ENCODE peak calls at places on chromosomes 3 and 15, in eight cellular contexts. One of them, this sample, is unnamed.

GRCh38 chr15:27752682-27753081 is 346.4 kb downstream of the OCA2 start:
- DNase-seq in spleen: no peak
- DNase-seq in fibroblast of lung: peak
- DNase-seq in GM20000: no peak
- DNase-seq in B cell: no peak
- DNase-seq in neural progenitor cell: no peak
- DNase-seq in mammary epithelial cell: no peak
- DNase-seq in astrocyte of the spinal cord: no peak
- DNase-seq in this sample: no peak

GRCh38 chr15:33639968-33640367 is 328.3 kb upstream of the CHRM5 start:
- DNase-seq in spleen: no peak
- DNase-seq in fibroblast of lung: no peak
- DNase-seq in GM20000: no peak
- DNase-seq in B cell: no peak
- DNase-seq in neural progenitor cell: peak
- DNase-seq in mammary epithelial cell: no peak
- DNase-seq in astrocyte of the spinal cord: no peak
- DNase-seq in this sample: no peak

GRCh38 chr15:36831125-36831914 is 251.9 kb downstream of the CDIN1 start:
- DNase-seq in spleen: no peak
- DNase-seq in fibroblast of lung: peak
- DNase-seq in GM20000: peak
- DNase-seq in B cell: no peak
- DNase-seq in neural progenitor cell: no peak
- DNase-seq in mammary epithelial cell: peak
- DNase-seq in astrocyte of the spinal cord: peak
- DNase-seq in this sample: no peak

GRCh38 chr3:133996251-133996661 is 33.5 kb downstream of the SLCO2A1 start:
- DNase-seq in spleen: no peak
- DNase-seq in fibroblast of lung: no peak
- DNase-seq in GM20000: no peak
- DNase-seq in B cell: no peak
- DNase-seq in neural progenitor cell: peak
- DNase-seq in mammary epithelial cell: no peak
- DNase-seq in astrocyte of the spinal cord: peak
- DNase-seq in this sample: peak

GRCh38 chr3:42061042-42061710 is 30.0 kb upstream of the TRAK1 start:
- DNase-seq in spleen: no peak
- DNase-seq in fibroblast of lung: peak
- DNase-seq in GM20000: no peak
- DNase-seq in B cell: peak
- DNase-seq in neural progenitor cell: no peak
- DNase-seq in mammary epithelial cell: no peak
- DNase-seq in astrocyte of the spinal cord: no peak
- DNase-seq in this sample: no peak

GRCh38 chr15:88894348-88894818 is 961 bp downstream of the HAPLN3 start:
- DNase-seq in spleen: peak
- DNase-seq in fibroblast of lung: peak
- DNase-seq in GM20000: peak
- DNase-seq in B cell: peak
- DNase-seq in neural progenitor cell: peak
- DNase-seq in mammary epithelial cell: peak
- DNase-seq in astrocyte of the spinal cord: peak
- DNase-seq in this sample: no peak

GRCh38 chr3:143605661-143605950 is 242.7 kb downstream of the SLC9A9 start:
- DNase-seq in spleen: no peak
- DNase-seq in fibroblast of lung: no peak
- DNase-seq in GM20000: no peak
- DNase-seq in B cell: no peak
- DNase-seq in neural progenitor cell: no peak
- DNase-seq in mammary epithelial cell: no peak
- DNase-seq in astrocyte of the spinal cord: no peak
- DNase-seq in this sample: no peak

GRCh38 chr3:103992469-103992868 is 1374.2 kb upstream of the ALCAM start:
- DNase-seq in spleen: no peak
- DNase-seq in fibroblast of lung: no peak
- DNase-seq in GM20000: no peak
- DNase-seq in B cell: no peak
- DNase-seq in neural progenitor cell: no peak
- DNase-seq in mammary epithelial cell: no peak
- DNase-seq in astrocyte of the spinal cord: no peak
- DNase-seq in this sample: no peak

GRCh38 chr3:16534914-16535301 is 21.4 kb upstream of the RFTN1 start:
- DNase-seq in spleen: no peak
- DNase-seq in fibroblast of lung: no peak
- DNase-seq in GM20000: no peak
- DNase-seq in B cell: no peak
- DNase-seq in neural progenitor cell: no peak
- DNase-seq in mammary epithelial cell: no peak
- DNase-seq in astrocyte of the spinal cord: no peak
- DNase-seq in this sample: no peak

GRCh38 chr3:136988651-136989050 is 30.9 kb downstream of the IL20RB start:
- DNase-seq in spleen: no peak
- DNase-seq in fibroblast of lung: no peak
- DNase-seq in GM20000: no peak
- DNase-seq in B cell: no peak
- DNase-seq in neural progenitor cell: no peak
- DNase-seq in mammary epithelial cell: no peak
- DNase-seq in astrocyte of the spinal cord: no peak
- DNase-seq in this sample: no peak

GRCh38 chr3:138408751-138409161 is 25.7 kb upstream of the ESYT3 start:
- DNase-seq in spleen: no peak
- DNase-seq in fibroblast of lung: no peak
- DNase-seq in GM20000: no peak
- DNase-seq in B cell: no peak
- DNase-seq in neural progenitor cell: no peak
- DNase-seq in mammary epithelial cell: no peak
- DNase-seq in astrocyte of the spinal cord: no peak
- DNase-seq in this sample: no peak

GRCh38 chr3:138406606-138407005 is 27.8 kb upstream of the ESYT3 start:
- DNase-seq in spleen: no peak
- DNase-seq in fibroblast of lung: no peak
- DNase-seq in GM20000: no peak
- DNase-seq in B cell: no peak
- DNase-seq in neural progenitor cell: no peak
- DNase-seq in mammary epithelial cell: no peak
- DNase-seq in astrocyte of the spinal cord: no peak
- DNase-seq in this sample: no peak

GRCh38 chr3:138405486-138405885 is 28.9 kb upstream of the ESYT3 start:
- DNase-seq in spleen: no peak
- DNase-seq in fibroblast of lung: no peak
- DNase-seq in GM20000: no peak
- DNase-seq in B cell: no peak
- DNase-seq in neural progenitor cell: no peak
- DNase-seq in mammary epithelial cell: no peak
- DNase-seq in astrocyte of the spinal cord: no peak
- DNase-seq in this sample: no peak

GRCh38 chr3:138409171-138409570 is 25.2 kb upstream of the ESYT3 start:
- DNase-seq in spleen: no peak
- DNase-seq in fibroblast of lung: no peak
- DNase-seq in GM20000: no peak
- DNase-seq in B cell: no peak
- DNase-seq in neural progenitor cell: no peak
- DNase-seq in mammary epithelial cell: no peak
- DNase-seq in astrocyte of the spinal cord: no peak
- DNase-seq in this sample: no peak

DNA sequence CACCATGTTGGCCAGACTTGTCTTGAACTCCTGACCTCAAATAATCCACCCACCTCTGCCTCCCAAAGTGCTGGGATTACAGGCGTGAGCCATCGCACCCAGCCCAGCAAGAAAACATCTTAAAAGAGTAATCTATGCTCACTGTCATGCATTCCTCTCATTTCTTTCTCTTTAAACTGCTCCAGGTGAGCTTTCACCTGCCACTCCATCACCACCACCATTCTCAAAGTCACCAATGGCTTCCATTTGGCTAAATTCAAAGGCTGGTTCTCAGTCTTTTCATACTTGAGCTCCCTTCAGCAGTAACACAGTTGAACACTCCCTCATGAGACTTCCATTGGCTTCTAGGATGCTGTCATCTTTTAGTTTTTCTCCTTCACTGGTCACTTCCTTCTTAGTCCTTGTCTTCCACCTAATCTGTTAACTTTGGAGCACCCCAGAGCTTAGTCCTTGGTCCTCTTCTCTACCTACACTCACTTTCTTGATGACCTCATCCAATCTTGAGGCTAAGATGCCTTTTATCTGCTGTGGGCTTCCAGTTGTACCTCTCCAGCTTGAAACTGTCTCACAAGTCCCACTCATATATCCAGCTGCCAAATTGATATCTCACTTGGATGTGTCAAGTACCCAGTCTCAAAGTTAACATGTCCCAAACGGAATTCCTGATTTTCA is 27.0 kb upstream of the ESYT3 start:
- DNase-seq in spleen: no peak
- DNase-seq in fibroblast of lung: no peak
- DNase-seq in GM20000: no peak
- DNase-seq in B cell: no peak
- DNase-seq in neural progenitor cell: no peak
- DNase-seq in mammary epithelial cell: no peak
- DNase-seq in astrocyte of the spinal cord: no peak
- DNase-seq in this sample: no peak
- TF ChIP-seq CTCF in spleen: no peak
- TF ChIP-seq CTCF in fibroblast of lung: no peak
- TF ChIP-seq CTCF in GM20000: no peak
- TF ChIP-seq CTCF in B cell: no peak
- TF ChIP-seq CTCF in neural progenitor cell: no peak
- TF ChIP-seq CTCF in mammary epithelial cell: no peak
- TF ChIP-seq CTCF in astrocyte of the spinal cord: no peak
- TF ChIP-seq CTCF in this sample: no peak

GRCh38 chr3:73419179-73419803 is 205.4 kb downstream of the PDZRN3 start:
- DNase-seq in spleen: no peak
- DNase-seq in fibroblast of lung: peak
- DNase-seq in GM20000: no peak
- DNase-seq in B cell: no peak
- DNase-seq in neural progenitor cell: peak
- DNase-seq in mammary epithelial cell: peak
- DNase-seq in astrocyte of the spinal cord: peak
- DNase-seq in this sample: no peak
- TF ChIP-seq CTCF in spleen: no peak
- TF ChIP-seq CTCF in fibroblast of lung: peak
- TF ChIP-seq CTCF in GM20000: no peak
- TF ChIP-seq CTCF in B cell: no peak
- TF ChIP-seq CTCF in neural progenitor cell: peak
- TF ChIP-seq CTCF in mammary epithelial cell: peak
- TF ChIP-seq CTCF in astrocyte of the spinal cord: peak
- TF ChIP-seq CTCF in this sample: peak

GRCh38 chr3:128572013-128572412 is 78.6 kb downstream of the RPN1 start:
- DNase-seq in spleen: no peak
- DNase-seq in fibroblast of lung: no peak
- DNase-seq in GM20000: no peak
- DNase-seq in B cell: no peak
- DNase-seq in neural progenitor cell: no peak
- DNase-seq in mammary epithelial cell: no peak
- DNase-seq in astrocyte of the spinal cord: no peak
- DNase-seq in this sample: no peak

GRCh38 chr3:128573707-128574162 is 76.9 kb downstream of the RPN1 start:
- DNase-seq in spleen: no peak
- DNase-seq in fibroblast of lung: no peak
- DNase-seq in GM20000: no peak
- DNase-seq in B cell: no peak
- DNase-seq in neural progenitor cell: no peak
- DNase-seq in mammary epithelial cell: no peak
- DNase-seq in astrocyte of the spinal cord: no peak
- DNase-seq in this sample: no peak

GRCh38 chr3:128569756-128570155 is 76.8 kb upstream of the GATA2 start:
- DNase-seq in spleen: no peak
- DNase-seq in fibroblast of lung: no peak
- DNase-seq in GM20000: no peak
- DNase-seq in B cell: peak
- DNase-seq in neural progenitor cell: no peak
- DNase-seq in mammary epithelial cell: no peak
- DNase-seq in astrocyte of the spinal cord: no peak
- DNase-seq in this sample: no peak

GRCh38 chr3:128573160-128573559 is 77.5 kb downstream of the RPN1 start:
- DNase-seq in spleen: no peak
- DNase-seq in fibroblast of lung: no peak
- DNase-seq in GM20000: no peak
- DNase-seq in B cell: peak
- DNase-seq in neural progenitor cell: no peak
- DNase-seq in mammary epithelial cell: no peak
- DNase-seq in astrocyte of the spinal cord: no peak
- DNase-seq in this sample: no peak

DNA sequence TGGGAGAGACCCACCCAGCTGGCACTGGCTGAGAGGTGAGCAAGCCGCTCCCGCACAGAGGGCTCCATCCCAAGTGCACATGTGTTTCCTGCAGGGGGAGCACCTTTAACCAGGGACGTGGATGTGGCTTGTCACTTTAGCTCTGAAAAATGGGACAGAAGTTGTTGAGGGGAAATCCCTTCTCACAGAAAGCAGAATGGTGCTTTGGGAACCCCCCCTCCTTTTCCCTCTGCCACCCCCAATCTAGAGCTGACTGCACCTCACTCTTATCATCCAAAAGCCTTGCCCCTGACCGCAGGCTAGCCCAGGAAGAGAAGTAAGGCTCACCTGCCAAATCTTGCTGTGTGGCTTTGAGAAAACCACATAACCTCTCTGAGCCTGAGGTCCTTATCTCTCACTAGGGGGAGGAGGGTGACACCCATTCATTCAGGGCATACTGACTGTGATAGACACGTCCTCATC is 77.9 kb downstream of the RPN1 start:
- DNase-seq in spleen: no peak
- DNase-seq in fibroblast of lung: no peak
- DNase-seq in GM20000: peak
- DNase-seq in B cell: peak
- DNase-seq in neural progenitor cell: peak
- DNase-seq in mammary epithelial cell: no peak
- DNase-seq in astrocyte of the spinal cord: no peak
- DNase-seq in this sample: no peak
- TF ChIP-seq CTCF in spleen: no peak
- TF ChIP-seq CTCF in fibroblast of lung: peak
- TF ChIP-seq CTCF in GM20000: peak
- TF ChIP-seq CTCF in B cell: no peak
- TF ChIP-seq CTCF in neural progenitor cell: peak
- TF ChIP-seq CTCF in mammary epithelial cell: no peak
- TF ChIP-seq CTCF in astrocyte of the spinal cord: peak
- TF ChIP-seq CTCF in this sample: peak

GRCh38 chr3:58537412-58538301 is 667 bp upstream of the ACOX2 start:
- DNase-seq in spleen: no peak
- DNase-seq in fibroblast of lung: no peak
- DNase-seq in GM20000: no peak
- DNase-seq in B cell: no peak
- DNase-seq in neural progenitor cell: no peak
- DNase-seq in mammary epithelial cell: no peak
- DNase-seq in astrocyte of the spinal cord: no peak
- DNase-seq in this sample: no peak

GRCh38 chr3:58536501-58537411 is at the start of gene ACOX2:
- DNase-seq in spleen: no peak
- DNase-seq in fibroblast of lung: peak
- DNase-seq in GM20000: peak
- DNase-seq in B cell: no peak
- DNase-seq in neural progenitor cell: no peak
- DNase-seq in mammary epithelial cell: no peak
- DNase-seq in astrocyte of the spinal cord: peak
- DNase-seq in this sample: no peak

GRCh38 chr3:58532794-58533220 is 4.2 kb downstream of the ACOX2 start:
- DNase-seq in spleen: peak
- DNase-seq in fibroblast of lung: peak
- DNase-seq in GM20000: peak
- DNase-seq in B cell: peak
- DNase-seq in neural progenitor cell: peak
- DNase-seq in mammary epithelial cell: peak
- DNase-seq in astrocyte of the spinal cord: peak
- DNase-seq in this sample: no peak

GRCh38 chr3:58535531-58536500 is 1.2 kb downstream of the ACOX2 start:
- DNase-seq in spleen: no peak
- DNase-seq in fibroblast of lung: no peak
- DNase-seq in GM20000: peak
- DNase-seq in B cell: no peak
- DNase-seq in neural progenitor cell: no peak
- DNase-seq in mammary epithelial cell: peak
- DNase-seq in astrocyte of the spinal cord: no peak
- DNase-seq in this sample: no peak

GRCh38 chr3:58534592-58535494 is 2.1 kb downstream of the ACOX2 start:
- DNase-seq in spleen: no peak
- DNase-seq in fibroblast of lung: no peak
- DNase-seq in GM20000: peak
- DNase-seq in B cell: no peak
- DNase-seq in neural progenitor cell: no peak
- DNase-seq in mammary epithelial cell: no peak
- DNase-seq in astrocyte of the spinal cord: no peak
- DNase-seq in this sample: no peak
- TF ChIP-seq CTCF in spleen: no peak
- TF ChIP-seq CTCF in fibroblast of lung: no peak
- TF ChIP-seq CTCF in GM20000: no peak
- TF ChIP-seq CTCF in B cell: no peak
- TF ChIP-seq CTCF in neural progenitor cell: no peak
- TF ChIP-seq CTCF in mammary epithelial cell: no peak
- TF ChIP-seq CTCF in astrocyte of the spinal cord: no peak
- TF ChIP-seq CTCF in this sample: no peak

This sample was measured in astrocyte of the cerebellum.